ENCODE peak calls at places on chromosome 18, in five cellular contexts. K is mesenchymal stem cell, J is H9, I is H1, T is IMR-90. H is an unnamed sample.

GRCh38 chr18:22813648-22814328 is 119.3 kb upstream of the RBBP8 start:
- DNase-seq in K (peak), J (no peak), I (no peak), T (peak), H (no peak)

GRCh38 chr18:48875942-48876511 is 74.7 kb downstream of the SMAD7 start:
- DNase-seq in K (peak), J (peak), I (no peak), T (no peak), H (no peak)

GRCh38 chr18:70046796-70047195 is 99.1 kb upstream of the CD226 start:
- DNase-seq in K (no peak), J (no peak), I (no peak), T (no peak), H (no peak)

GRCh38 chr18:45167631-45168225 is 447.5 kb upstream of the SLC14A2 start:
- DNase-seq in K (peak), J (no peak), I (no peak), T (peak), H (no peak)

GRCh38 chr18:54787098-54787497 is 41.2 kb upstream of the RAB27B start:
- DNase-seq in K (peak), J (no peak), I (no peak), T (no peak), H (no peak)

GRCh38 chr18:78978336-78979057 is 1.1 kb upstream of the SALL3 start:
- DNase-seq in K (no peak), J (no peak), I (peak), T (no peak), H (no peak)

GRCh38 chr18:13562494-13563029 is 163.8 kb downstream of the FAM210A start:
- DNase-seq in K (no peak), J (no peak), I (no peak), T (no peak), H (no peak)

GRCh38 chr18:9658111-9658641 is 43.8 kb upstream of the PPP4R1 start:
- DNase-seq in K (no peak), J (no peak), I (no peak), T (no peak), H (no peak)

GRCh38 chr18:44758821-44759624 is 78.3 kb downstream of the SETBP1 start:
- DNase-seq in K (no peak), J (no peak), I (no peak), T (no peak), H (no peak)

GRCh38 chr18:62730926-62731325 is 15.6 kb downstream of the PHLPP1 start:
- DNase-seq in K (no peak), J (no peak), I (no peak), T (no peak), H (no peak)

GRCh38 chr18:25141796-25142365 is 210.1 kb downstream of the ZNF521 start:
- DNase-seq in K (no peak), J (no peak), I (no peak), T (no peak), H (no peak)

GRCh38 chr18:59865241-59865986 is 34.4 kb upstream of the PMAIP1 start:
- DNase-seq in K (no peak), J (no peak), I (no peak), T (no peak), H (no peak)

GRCh38 chr18:26708814-26709717 is 156.4 kb downstream of the AQP4 start:
- DNase-seq in K (no peak), J (no peak), I (no peak), T (no peak), H (peak)
- H2BK5ac ChIP-seq in K (no peak), J (no peak), I (no peak), T (no peak), H (no peak)

GRCh38 chr18:42336139-42336538 is 381.1 kb downstream of the PIK3C3 start:
- DNase-seq in K (no peak), J (no peak), I (no peak), T (no peak), H (no peak)
- H2AFZ ChIP-seq in K (no peak), J (no peak), I (no peak), T (no peak), H (no peak)

GRCh38 chr18:55850904-55851303 is 262.9 kb upstream of the TCF4 start:
- DNase-seq in K (no peak), J (no peak), I (no peak), T (no peak), H (no peak)
- H2BK5ac ChIP-seq in K (no peak), J (no peak), I (no peak), T (no peak), H (no peak)

DNA sequence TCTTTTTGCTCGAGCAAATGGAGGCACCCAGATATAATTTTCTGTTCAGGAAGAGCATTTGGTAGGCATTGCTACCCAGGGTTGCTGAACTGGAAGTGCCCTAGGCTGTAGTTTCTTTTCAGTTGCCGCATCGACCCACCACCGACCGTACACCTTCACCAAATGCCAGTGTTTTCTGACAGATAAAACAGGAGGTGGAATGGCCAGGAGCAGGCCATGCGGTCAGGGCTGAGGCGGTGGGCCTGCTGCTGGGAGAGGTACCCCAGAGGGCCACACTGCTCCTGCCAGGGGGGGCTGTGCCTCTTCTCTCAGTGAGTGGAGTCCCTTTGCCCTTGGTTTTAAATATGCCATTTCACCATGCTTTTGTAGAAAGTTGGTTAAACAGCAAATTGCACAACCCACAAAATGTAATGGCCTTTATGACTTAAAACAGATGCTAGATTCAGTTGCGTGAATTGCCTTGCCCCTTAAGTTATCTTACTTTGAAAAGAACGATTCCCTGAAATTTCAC is 36.5 kb downstream of the TSHZ1 start:
- DNase-seq in K (peak), J (no peak), I (no peak), T (peak), H (no peak)
- H2AFZ ChIP-seq in K (no peak), J (no peak), I (no peak), T (peak), H (no peak)

GRCh38 chr18:7273301-7273911 is 42.5 kb downstream of the LRRC30 start:
- DNase-seq in K (peak), J (no peak), I (no peak), T (peak), H (no peak)
- H2BK5ac ChIP-seq in K (no peak), J (no peak), I (no peak), T (no peak), H (no peak)

DNA sequence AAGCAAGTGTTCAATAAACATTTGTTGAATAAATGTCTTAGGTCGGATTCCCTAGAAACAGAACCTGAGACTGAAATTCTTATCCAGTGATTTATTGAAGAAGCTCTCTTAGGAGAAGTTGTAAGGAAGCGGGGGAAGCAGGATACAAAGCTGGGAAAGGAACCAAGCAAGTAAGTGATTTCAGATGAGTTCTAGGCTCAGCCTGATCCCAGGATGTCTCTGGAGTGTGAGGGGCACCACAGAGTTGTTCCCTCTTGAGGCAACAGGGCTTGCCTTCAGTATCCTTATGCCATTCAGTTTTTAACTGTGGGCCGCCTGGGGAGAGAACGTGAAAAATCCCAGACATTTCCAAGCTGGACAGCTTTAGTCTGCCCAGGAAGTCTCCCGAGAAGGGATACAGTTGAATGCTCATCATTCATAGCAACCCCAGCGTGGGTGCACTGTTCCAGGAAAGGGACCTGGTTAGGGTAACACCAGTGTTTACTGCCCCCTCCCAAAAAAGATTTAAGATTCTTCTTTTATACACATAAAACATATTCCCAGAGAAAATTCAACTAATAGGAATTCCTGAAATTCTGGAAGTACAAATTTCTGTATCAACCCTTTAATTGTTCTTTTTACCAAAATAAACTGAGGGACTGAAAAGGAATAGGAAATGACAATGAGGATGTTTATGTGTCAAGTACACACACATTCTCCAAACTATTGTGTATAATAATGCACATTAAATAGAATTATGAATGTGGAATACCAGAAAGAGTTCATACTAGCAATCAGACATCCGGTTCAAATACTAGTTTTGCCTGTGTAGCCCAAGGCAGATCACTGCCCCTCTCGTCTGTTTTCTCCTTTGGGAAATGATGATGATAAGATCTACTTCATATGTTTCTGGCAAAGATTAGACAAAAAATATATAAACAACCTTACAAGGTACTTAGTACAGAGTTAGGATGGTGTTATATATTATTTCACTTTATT is 592.1 kb upstream of the CDH2 start:
- DNase-seq in K (peak), J (no peak), I (no peak), T (peak), H (no peak)
- H2AFZ ChIP-seq in K (no peak), J (no peak), I (no peak), T (no peak), H (peak)

GRCh38 chr18:36377626-36378025 is 80.1 kb downstream of the FHOD3 start:
- DNase-seq in K (no peak), J (no peak), I (no peak), T (no peak), H (no peak)

GRCh38 chr18:36379426-36379984 is 82.0 kb downstream of the FHOD3 start:
- DNase-seq in K (no peak), J (no peak), I (no peak), T (no peak), H (no peak)

GRCh38 chr18:36376361-36376760 is 78.8 kb downstream of the FHOD3 start:
- DNase-seq in K (no peak), J (no peak), I (no peak), T (peak), H (no peak)

GRCh38 chr18:36380173-36380827 is 82.8 kb downstream of the FHOD3 start:
- DNase-seq in K (no peak), J (no peak), I (no peak), T (no peak), H (no peak)

GRCh38 chr18:36378194-36378593 is 80.7 kb downstream of the FHOD3 start:
- DNase-seq in K (no peak), J (no peak), I (no peak), T (no peak), H (no peak)
- H2BK5ac ChIP-seq in K (no peak), J (no peak), I (no peak), T (no peak), H (no peak)

GRCh38 chr18:76518073-76518472 is 23.0 kb upstream of the ZNF516 start:
- DNase-seq in K (no peak), J (no peak), I (no peak), T (peak), H (no peak)

GRCh38 chr18:76522104-76522503 is 27.1 kb upstream of the ZNF516 start:
- DNase-seq in K (no peak), J (peak), I (no peak), T (no peak), H (no peak)

GRCh38 chr18:76518543-76519155 is 23.6 kb upstream of the ZNF516 start:
- DNase-seq in K (peak), J (peak), I (peak), T (peak), H (no peak)

GRCh38 chr18:76521367-76521766 is 26.3 kb upstream of the ZNF516 start:
- DNase-seq in K (no peak), J (no peak), I (no peak), T (no peak), H (no peak)

GRCh38 chr18:76519156-76519549 is 24.1 kb upstream of the ZNF516 start:
- DNase-seq in K (peak), J (no peak), I (no peak), T (no peak), H (no peak)
- H2AFZ ChIP-seq in K (no peak), J (peak), I (peak), T (peak), H (peak)

GRCh38 chr18:4544131-4544530 is 89.0 kb upstream of the DLGAP1 start:
- DNase-seq in K (no peak), J (no peak), I (no peak), T (no peak), H (no peak)

GRCh38 chr18:4547126-4547525 is 92.0 kb upstream of the DLGAP1 start:
- DNase-seq in K (no peak), J (no peak), I (no peak), T (no peak), H (no peak)

GRCh38 chr18:4541588-4541987 is 86.5 kb upstream of the DLGAP1 start:
- DNase-seq in K (no peak), J (no peak), I (no peak), T (no peak), H (no peak)
- H2BK5ac ChIP-seq in K (no peak), J (no peak), I (no peak), T (no peak), H (no peak)